ENCODE peak calls at places on chromosomes 13 and 19, in four cellular contexts. One of them, this sample, is unnamed.

GRCh38 chr13:53112522-53112921 is 83.9 kb downstream of the OLFM4 start:
- DNase-seq in lung microvascular endothelial cell: no peak
- DNase-seq in HT1080: no peak
- DNase-seq in NCI-H1048: no peak
- DNase-seq in this sample: no peak

GRCh38 chr19:46226438-46226973 is 3.0 kb upstream of the IGFL1 start:
- DNase-seq in lung microvascular endothelial cell: no peak
- DNase-seq in HT1080: no peak
- DNase-seq in NCI-H1048: no peak
- DNase-seq in this sample: no peak

GRCh38 chr19:13834308-13834790 is 39.1 kb downstream of the ZSWIM4 start:
- DNase-seq in lung microvascular endothelial cell: peak; percentile 66
- DNase-seq in HT1080: peak; percentile 52
- DNase-seq in NCI-H1048: no peak
- DNase-seq in this sample: no peak

GRCh38 chr19:31676271-31677004 is 327.2 kb upstream of the TSHZ3 start:
- DNase-seq in lung microvascular endothelial cell: no peak
- DNase-seq in HT1080: peak; percentile 20
- DNase-seq in NCI-H1048: no peak
- DNase-seq in this sample: no peak

GRCh38 chr19:4831351-4832340 is at the start of gene TICAM1:
- DNase-seq in lung microvascular endothelial cell: peak; percentile 72
- DNase-seq in HT1080: no peak
- DNase-seq in NCI-H1048: no peak
- DNase-seq in this sample: no peak

GRCh38 chr19:30070970-30071632 is 129.1 kb downstream of the URI1 start:
- DNase-seq in lung microvascular endothelial cell: no peak
- DNase-seq in HT1080: no peak
- DNase-seq in NCI-H1048: no peak
- DNase-seq in this sample: no peak

GRCh38 chr13:100461309-100462035 is 127.1 kb downstream of the GGACT start:
- DNase-seq in lung microvascular endothelial cell: peak; percentile 76
- DNase-seq in HT1080: no peak
- DNase-seq in NCI-H1048: no peak
- DNase-seq in this sample: no peak

GRCh38 chr13:23871616-23872220 is 17.5 kb downstream of the MIPEP start:
- DNase-seq in lung microvascular endothelial cell: peak; percentile 56
- DNase-seq in HT1080: peak; percentile 25
- DNase-seq in NCI-H1048: no peak
- DNase-seq in this sample: no peak

GRCh38 chr13:33230178-33230881 is 55.2 kb downstream of the STARD13 start:
- DNase-seq in lung microvascular endothelial cell: no peak
- DNase-seq in HT1080: peak; percentile 71
- DNase-seq in NCI-H1048: no peak
- DNase-seq in this sample: no peak

GRCh38 chr13:111217661-111218060 is 102.6 kb downstream of the ARHGEF7 start:
- DNase-seq in lung microvascular endothelial cell: no peak
- DNase-seq in HT1080: no peak
- DNase-seq in NCI-H1048: no peak
- DNase-seq in this sample: no peak

GRCh38 chr13:45305079-45305478 is 35.9 kb downstream of the TPT1 start:
- DNase-seq in lung microvascular endothelial cell: no peak
- DNase-seq in HT1080: no peak
- DNase-seq in NCI-H1048: no peak
- DNase-seq in this sample: no peak

GRCh38 chr19:50362656-50363424 is 2.6 kb downstream of the NAPSA start:
- DNase-seq in lung microvascular endothelial cell: no peak
- DNase-seq in HT1080: no peak
- DNase-seq in NCI-H1048: no peak
- DNase-seq in this sample: no peak

GRCh38 chr19:49117677-49118564 is 1.0 kb downstream of the C19orf73 start:
- DNase-seq in lung microvascular endothelial cell: no peak
- DNase-seq in HT1080: no peak
- DNase-seq in NCI-H1048: no peak
- DNase-seq in this sample: no peak

GRCh38 chr19:53102701-53103140 is 501 bp downstream of the ZNF160 start:
- DNase-seq in lung microvascular endothelial cell: no peak
- DNase-seq in HT1080: peak; percentile 3
- DNase-seq in NCI-H1048: no peak
- DNase-seq in this sample: no peak

GRCh38 chr13:25440081-25440480 is 68.3 kb downstream of the ATP8A2 start:
- DNase-seq in lung microvascular endothelial cell: no peak
- DNase-seq in HT1080: no peak
- DNase-seq in NCI-H1048: no peak
- DNase-seq in this sample: no peak

GRCh38 chr19:47518139-47518538 is 3.3 kb upstream of the NAPA start:
- DNase-seq in lung microvascular endothelial cell: no peak
- DNase-seq in HT1080: no peak
- DNase-seq in NCI-H1048: no peak
- DNase-seq in this sample: no peak

GRCh38 chr13:97011446-97012131 is 17.3 kb upstream of the OXGR1 start:
- DNase-seq in lung microvascular endothelial cell: no peak
- DNase-seq in HT1080: no peak
- DNase-seq in NCI-H1048: no peak
- DNase-seq in this sample: no peak

GRCh38 chr19:4151623-4152022 is 1.8 kb upstream of the CREB3L3 start:
- DNase-seq in lung microvascular endothelial cell: no peak
- DNase-seq in HT1080: no peak
- DNase-seq in NCI-H1048: no peak
- DNase-seq in this sample: no peak

GRCh38 chr19:4224470-4224869 is 4.9 kb upstream of the EBI3 start:
- DNase-seq in lung microvascular endothelial cell: no peak
- DNase-seq in HT1080: no peak
- DNase-seq in NCI-H1048: no peak
- DNase-seq in this sample: no peak

GRCh38 chr19:7895565-7895964 is 7.3 kb downstream of the LRRC8E start:
- DNase-seq in lung microvascular endothelial cell: no peak
- DNase-seq in HT1080: no peak
- DNase-seq in NCI-H1048: no peak
- DNase-seq in this sample: no peak

GRCh38 chr19:37991841-37992248 is 84.8 kb downstream of the SIPA1L3 start:
- DNase-seq in lung microvascular endothelial cell: no peak
- DNase-seq in HT1080: no peak
- DNase-seq in NCI-H1048: no peak
- DNase-seq in this sample: no peak